ENCODE peak calls at places on chromosomes 16 and 17, in five cellular contexts. One of them, this sample, is unnamed.
A peak's percentile ranks its signal among the peaks of the same experiment; 100 is the strongest.

GRCh38 chr17:58176200-58176599 is 9.4 kb downstream of the OR4D2 start:
- DNase-seq in esophagus squamous epithelium: no peak
- DNase-seq in mesendoderm: peak; percentile 22
- DNase-seq in fibroblast of lung: peak; percentile 10
- DNase-seq in tibial artery: no peak
- DNase-seq in this sample: no peak

GRCh38 chr17:77501101-77501566 is 360.4 kb downstream of the SEC14L1 start:
- DNase-seq in esophagus squamous epithelium: no peak
- DNase-seq in mesendoderm: no peak
- DNase-seq in tibial artery: no peak
- DNase-seq in fibroblast of lung: no peak
- DNase-seq in this sample: no peak

GRCh38 chr16:81140930-81141780 is 45.0 kb upstream of the GCSH start:
- DNase-seq in esophagus squamous epithelium: no peak
- DNase-seq in mesendoderm: peak; percentile 78
- DNase-seq in fibroblast of lung: no peak
- DNase-seq in tibial artery: no peak
- DNase-seq in this sample: no peak

GRCh38 chr16:72149676-72150464 is 22.1 kb downstream of the PMFBP1 start:
- DNase-seq in esophagus squamous epithelium: no peak
- DNase-seq in mesendoderm: peak; percentile 83
- DNase-seq in fibroblast of lung: no peak
- DNase-seq in tibial artery: no peak
- DNase-seq in this sample: no peak

GRCh38 chr17:49224198-49224996 is 6.2 kb downstream of the PHOSPHO1 start:
- DNase-seq in tibial artery: no peak
- DNase-seq in esophagus squamous epithelium: no peak
- DNase-seq in mesendoderm: peak; percentile 53
- DNase-seq in fibroblast of lung: no peak
- DNase-seq in this sample: no peak

GRCh38 chr16:31451681-31452351 is 7.5 kb upstream of the ARMC5 start:
- DNase-seq in fibroblast of lung: peak; percentile 78
- DNase-seq in tibial artery: peak; percentile 34
- DNase-seq in esophagus squamous epithelium: no peak
- DNase-seq in mesendoderm: peak; percentile 94
- DNase-seq in this sample: peak; percentile 52

GRCh38 chr16:27723711-27724490 is 174.0 kb downstream of the KATNIP start:
- DNase-seq in esophagus squamous epithelium: no peak
- DNase-seq in fibroblast of lung: no peak
- DNase-seq in mesendoderm: no peak
- DNase-seq in tibial artery: no peak
- DNase-seq in this sample: no peak

GRCh38 chr16:69804283-69804682 is 42.2 kb downstream of the WWP2 start:
- DNase-seq in fibroblast of lung: no peak
- DNase-seq in esophagus squamous epithelium: no peak
- DNase-seq in mesendoderm: no peak
- DNase-seq in tibial artery: no peak
- DNase-seq in this sample: no peak

GRCh38 chr17:82823004-82823403 is 16.8 kb downstream of the ZNF750 start:
- DNase-seq in esophagus squamous epithelium: no peak
- DNase-seq in mesendoderm: peak; percentile 37
- DNase-seq in tibial artery: no peak
- DNase-seq in fibroblast of lung: no peak
- DNase-seq in this sample: no peak

GRCh38 chr17:31558748-31559646 is 167.5 kb downstream of the RAB11FIP4 start:
- DNase-seq in mesendoderm: peak; percentile 83
- DNase-seq in tibial artery: peak; percentile 73
- DNase-seq in fibroblast of lung: peak; percentile 76
- DNase-seq in esophagus squamous epithelium: no peak
- DNase-seq in this sample: no peak

GRCh38 chr16:17130733-17131132 is 340.0 kb downstream of the XYLT1 start:
- DNase-seq in mesendoderm: no peak
- DNase-seq in esophagus squamous epithelium: no peak
- DNase-seq in fibroblast of lung: no peak
- DNase-seq in tibial artery: no peak
- DNase-seq in this sample: no peak

GRCh38 chr16:79639576-79640311 is 39.2 kb upstream of the MAF start:
- DNase-seq in tibial artery: no peak
- DNase-seq in esophagus squamous epithelium: no peak
- DNase-seq in mesendoderm: no peak
- DNase-seq in fibroblast of lung: no peak
- DNase-seq in this sample: peak; percentile 77

GRCh38 chr17:9971991-9972390 is 66.9 kb upstream of the RCVRN start:
- DNase-seq in mesendoderm: peak; percentile 43
- DNase-seq in fibroblast of lung: peak; percentile 19
- DNase-seq in esophagus squamous epithelium: no peak
- DNase-seq in tibial artery: peak; percentile 81
- DNase-seq in this sample: no peak

GRCh38 chr16:12149971-12150370 is 173.4 kb downstream of the SNX29 start:
- DNase-seq in mesendoderm: no peak
- DNase-seq in fibroblast of lung: no peak
- DNase-seq in tibial artery: no peak
- DNase-seq in esophagus squamous epithelium: no peak
- DNase-seq in this sample: no peak

GRCh38 chr17:33964344-33964979 is 290.6 kb upstream of the CCL2 start:
- DNase-seq in fibroblast of lung: no peak
- DNase-seq in esophagus squamous epithelium: no peak
- DNase-seq in mesendoderm: peak; percentile 69
- DNase-seq in tibial artery: no peak
- DNase-seq in this sample: no peak

GRCh38 chr17:83174859-83175550 is 95.6 kb downstream of the METRNL start:
- DNase-seq in esophagus squamous epithelium: no peak
- DNase-seq in mesendoderm: no peak
- DNase-seq in tibial artery: no peak
- DNase-seq in fibroblast of lung: no peak
- DNase-seq in this sample: no peak

GRCh38 chr16:21301168-21301894 is 23.2 kb upstream of the CRYM start:
- DNase-seq in esophagus squamous epithelium: no peak
- DNase-seq in mesendoderm: peak; percentile 83
- DNase-seq in fibroblast of lung: peak; percentile 65
- DNase-seq in tibial artery: peak; percentile 81
- DNase-seq in this sample: peak; percentile 66

GRCh38 chr17:38619937-38620550 is 14.3 kb upstream of the SRCIN1 start:
- DNase-seq in tibial artery: no peak
- DNase-seq in esophagus squamous epithelium: no peak
- DNase-seq in fibroblast of lung: no peak
- DNase-seq in mesendoderm: peak; percentile 27
- DNase-seq in this sample: no peak

GRCh38 chr16:268141-269053 is 7.3 kb downstream of the RGS11 start:
- DNase-seq in tibial artery: no peak
- DNase-seq in mesendoderm: no peak
- DNase-seq in fibroblast of lung: no peak
- DNase-seq in esophagus squamous epithelium: no peak
- DNase-seq in this sample: no peak

GRCh38 chr17:57866723-57867122 is 16.9 kb upstream of the MRPS23 start:
- DNase-seq in esophagus squamous epithelium: no peak
- DNase-seq in mesendoderm: no peak
- DNase-seq in fibroblast of lung: no peak
- DNase-seq in tibial artery: no peak
- DNase-seq in this sample: no peak

GRCh38 chr17:9054611-9055010 is 33.3 kb downstream of the NTN1 start:
- DNase-seq in mesendoderm: peak; percentile 51
- DNase-seq in esophagus squamous epithelium: no peak
- DNase-seq in fibroblast of lung: no peak
- DNase-seq in tibial artery: no peak
- DNase-seq in this sample: no peak

GRCh38 chr17:7352559-7352889 is 562 bp downstream of the KCTD11 start:
- DNase-seq in esophagus squamous epithelium: no peak
- DNase-seq in mesendoderm: no peak
- DNase-seq in fibroblast of lung: no peak
- DNase-seq in tibial artery: no peak
- DNase-seq in this sample: no peak

GRCh38 chr17:7355053-7355452 is at the start of gene TMEM95:
- DNase-seq in mesendoderm: no peak
- DNase-seq in fibroblast of lung: no peak
- DNase-seq in tibial artery: no peak
- DNase-seq in esophagus squamous epithelium: no peak
- DNase-seq in this sample: no peak

GRCh38 chr17:7356072-7356549 is 1.2 kb downstream of the TMEM95 start:
- DNase-seq in fibroblast of lung: peak; percentile 52
- DNase-seq in mesendoderm: peak; percentile 91
- DNase-seq in esophagus squamous epithelium: no peak
- DNase-seq in tibial artery: peak; percentile 75
- DNase-seq in this sample: peak; percentile 61

GRCh38 chr17:7352910-7353635 is 1.1 kb downstream of the KCTD11 start:
- DNase-seq in tibial artery: no peak
- DNase-seq in fibroblast of lung: no peak
- DNase-seq in mesendoderm: no peak
- DNase-seq in esophagus squamous epithelium: no peak
- DNase-seq in this sample: no peak

GRCh38 chr17:7354262-7354781 is 634 bp upstream of the TMEM95 start:
- DNase-seq in tibial artery: no peak
- DNase-seq in fibroblast of lung: peak; percentile 70
- DNase-seq in esophagus squamous epithelium: no peak
- DNase-seq in mesendoderm: peak; percentile 52
- DNase-seq in this sample: peak; percentile 100
- H3K27ac ChIP-seq in tibial artery: peak overlapping the region; percentile 99
- H3K27ac ChIP-seq in fibroblast of lung: no peak overlapping the region
- H3K27ac ChIP-seq in esophagus squamous epithelium: peak overlapping the region; percentile 98
- H3K27ac ChIP-seq in mesendoderm: no peak overlapping the region
- H3K27ac ChIP-seq in this sample: peak overlapping the region; percentile 100

GRCh38 chr17:18138065-18138749 is 29.7 kb downstream of the MYO15A start:
- DNase-seq in fibroblast of lung: no peak
- DNase-seq in esophagus squamous epithelium: no peak
- DNase-seq in tibial artery: no peak
- DNase-seq in mesendoderm: no peak
- DNase-seq in this sample: no peak
- H3K27ac ChIP-seq in fibroblast of lung: no peak overlapping the region
- H3K27ac ChIP-seq in esophagus squamous epithelium: no peak overlapping the region
- H3K27ac ChIP-seq in tibial artery: no peak overlapping the region
- H3K27ac ChIP-seq in mesendoderm: no peak overlapping the region
- H3K27ac ChIP-seq in this sample: no peak overlapping the region

GRCh38 chr17:2082003-2082862 is 27.3 kb downstream of the HIC1 start:
- DNase-seq in fibroblast of lung: no peak
- DNase-seq in mesendoderm: peak; percentile 68
- DNase-seq in esophagus squamous epithelium: no peak
- DNase-seq in tibial artery: no peak
- DNase-seq in this sample: no peak
- H3K27ac ChIP-seq in fibroblast of lung: peak overlapping the region; percentile 9
- H3K27ac ChIP-seq in mesendoderm: no peak overlapping the region
- H3K27ac ChIP-seq in esophagus squamous epithelium: peak overlapping the region; percentile 84
- H3K27ac ChIP-seq in tibial artery: no peak overlapping the region
- H3K27ac ChIP-seq in this sample: peak overlapping the region; percentile 63

GRCh38 chr16:9820481-9821246 is 361.6 kb downstream of the GRIN2A start:
- DNase-seq in esophagus squamous epithelium: no peak
- DNase-seq in tibial artery: no peak
- DNase-seq in mesendoderm: peak; percentile 88
- DNase-seq in fibroblast of lung: no peak
- DNase-seq in this sample: no peak
- H3K27ac ChIP-seq in esophagus squamous epithelium: no peak overlapping the region
- H3K27ac ChIP-seq in tibial artery: no peak overlapping the region
- H3K27ac ChIP-seq in mesendoderm: no peak overlapping the region
- H3K27ac ChIP-seq in fibroblast of lung: no peak overlapping the region
- H3K27ac ChIP-seq in this sample: no peak overlapping the region

GRCh38 chr17:76104896-76105231 is 1.3 kb upstream of the EXOC7 start:
- DNase-seq in mesendoderm: no peak
- DNase-seq in fibroblast of lung: no peak
- DNase-seq in esophagus squamous epithelium: no peak
- DNase-seq in tibial artery: no peak
- DNase-seq in this sample: no peak
- H3K27ac ChIP-seq in mesendoderm: no peak overlapping the region
- H3K27ac ChIP-seq in fibroblast of lung: no peak overlapping the region
- H3K27ac ChIP-seq in esophagus squamous epithelium: no peak overlapping the region
- H3K27ac ChIP-seq in tibial artery: no peak overlapping the region
- H3K27ac ChIP-seq in this sample: no peak overlapping the region

GRCh38 chr16:6656760-6657159 is 675.9 kb upstream of the RBFOX1 start:
- DNase-seq in esophagus squamous epithelium: no peak
- DNase-seq in mesendoderm: no peak
- DNase-seq in tibial artery: no peak
- DNase-seq in fibroblast of lung: no peak
- DNase-seq in this sample: no peak
- H3K27ac ChIP-seq in esophagus squamous epithelium: no peak overlapping the region
- H3K27ac ChIP-seq in mesendoderm: no peak overlapping the region
- H3K27ac ChIP-seq in tibial artery: no peak overlapping the region
- H3K27ac ChIP-seq in fibroblast of lung: no peak overlapping the region
- H3K27ac ChIP-seq in this sample: no peak overlapping the region

GRCh38 chr16:66207864-66208226 is 158.6 kb upstream of the CDH5 start:
- DNase-seq in esophagus squamous epithelium: no peak
- DNase-seq in mesendoderm: no peak
- DNase-seq in fibroblast of lung: no peak
- DNase-seq in tibial artery: no peak
- DNase-seq in this sample: no peak

GRCh38 chr16:66203476-66203875 is 163.0 kb upstream of the CDH5 start:
- DNase-seq in fibroblast of lung: no peak
- DNase-seq in esophagus squamous epithelium: no peak
- DNase-seq in mesendoderm: no peak
- DNase-seq in tibial artery: no peak
- DNase-seq in this sample: no peak

GRCh38 chr16:66207139-66207863 is 159.2 kb upstream of the CDH5 start:
- DNase-seq in tibial artery: peak; percentile 55
- DNase-seq in esophagus squamous epithelium: no peak
- DNase-seq in fibroblast of lung: no peak
- DNase-seq in mesendoderm: no peak
- DNase-seq in this sample: no peak

GRCh38 chr16:66204761-66205160 is 161.7 kb upstream of the CDH5 start:
- DNase-seq in mesendoderm: no peak
- DNase-seq in tibial artery: no peak
- DNase-seq in fibroblast of lung: peak; percentile 72
- DNase-seq in esophagus squamous epithelium: no peak
- DNase-seq in this sample: no peak

DNA sequence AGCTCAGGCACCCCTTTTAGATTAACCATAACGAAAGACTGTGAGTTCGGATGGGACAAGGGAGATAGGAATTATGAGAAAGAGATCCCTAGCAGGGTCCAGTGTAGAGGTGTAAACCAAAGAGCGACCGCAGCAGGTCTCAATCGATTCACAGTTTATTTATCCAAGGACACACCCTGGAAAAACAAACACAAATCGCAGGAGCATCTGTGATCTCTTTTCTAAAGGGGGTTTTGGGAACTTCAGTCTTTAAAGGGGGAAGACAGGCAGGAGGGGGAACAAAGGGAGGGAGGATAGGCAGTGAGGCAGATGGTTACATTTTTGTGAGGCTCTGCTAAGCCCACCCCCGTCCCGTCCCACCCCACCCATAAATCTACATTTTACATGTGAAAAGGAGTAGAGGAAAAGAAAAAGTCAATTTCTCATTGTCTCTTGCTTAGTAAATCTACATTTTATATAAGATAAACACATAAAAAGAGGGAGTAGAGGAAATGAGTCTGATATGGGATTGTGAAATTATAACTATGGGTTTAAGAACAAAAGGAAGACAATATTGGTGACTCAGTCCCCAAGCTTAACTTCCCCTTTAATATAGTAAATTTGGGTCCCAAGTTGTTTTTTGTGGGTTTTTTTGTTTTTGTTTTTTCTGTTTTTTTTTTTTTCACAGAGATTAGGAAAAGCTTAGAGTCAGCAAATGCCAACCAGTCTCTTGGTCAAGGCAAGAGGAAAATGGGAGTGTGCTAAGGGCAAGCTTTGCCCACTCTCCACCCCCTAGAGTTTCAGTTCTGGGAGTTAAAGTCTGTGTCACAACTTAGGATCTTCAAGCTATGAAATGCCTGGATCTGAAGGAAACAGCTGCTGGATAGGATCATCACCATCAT is 161.0 kb upstream of the CDH5 start:
- DNase-seq in tibial artery: no peak
- DNase-seq in mesendoderm: no peak
- DNase-seq in fibroblast of lung: no peak
- DNase-seq in esophagus squamous epithelium: no peak
- DNase-seq in this sample: no peak
- H3K27ac ChIP-seq in tibial artery: no peak overlapping the region
- H3K27ac ChIP-seq in mesendoderm: no peak overlapping the region
- H3K27ac ChIP-seq in fibroblast of lung: no peak overlapping the region
- H3K27ac ChIP-seq in esophagus squamous epithelium: no peak overlapping the region
- H3K27ac ChIP-seq in this sample: no peak overlapping the region

This sample was measured in epithelial cell of prostate.